ENCODE peak calls at places on chromosomes 11 and 22, in four cellular contexts. L is HepG2, F is H1, X is K562. H is an unnamed sample.

GRCh38 chr11:2528301-2529050 is 83.7 kb downstream of the KCNQ1 start:
- DNase-seq in F (no peak), X (no peak), L (no peak), H (no peak)

GRCh38 chr11:132158091-132158490 is 787.7 kb downstream of the NTM start:
- DNase-seq in F (peak; percentile 64), X (no peak), L (no peak), H (peak; percentile 32)

GRCh38 chr11:3111919-3112690 is 53.0 kb downstream of the OSBPL5 start:
- DNase-seq in L (no peak), X (no peak), F (no peak), H (no peak)

GRCh38 chr22:49413551-49413950 is 414.1 kb downstream of the BRD1 start:
- DNase-seq in X (no peak), L (no peak), F (no peak), H (no peak)

GRCh38 chr22:20545681-20546521 is 38.5 kb downstream of the MED15 start:
- DNase-seq in F (no peak), L (no peak), X (peak; percentile 82), H (no peak)

GRCh38 chr11:7098235-7098832 is 9.5 kb downstream of the RBMXL2 start:
- DNase-seq in L (peak; percentile 49), F (no peak), X (peak; percentile 51), H (peak; percentile 67)

GRCh38 chr22:19480173-19480568 is 451 bp downstream of the CDC45 start:
- DNase-seq in X (no peak), F (no peak), L (peak; percentile 7), H (no peak)

GRCh38 chr11:34603129-34604001 is 17.5 kb upstream of the EHF start:
- DNase-seq in X (peak; percentile 85), F (no peak), L (no peak), H (no peak)

GRCh38 chr11:3169952-3170755 is 5.0 kb upstream of the OSBPL5 start:
- DNase-seq in L (no peak), F (no peak), X (no peak), H (no peak)

GRCh38 chr11:24386551-24387404 is 110.1 kb upstream of the LUZP2 start:
- DNase-seq in L (peak; percentile 12), F (no peak), X (no peak), H (peak; percentile 38)

GRCh38 chr11:60130496-60130895 is 42.0 kb downstream of the MS4A2 start:
- DNase-seq in L (peak; percentile 55), X (peak; percentile 34), F (no peak), H (peak; percentile 86)

GRCh38 chr11:10076458-10077141 is 217.4 kb downstream of the SBF2 start:
- DNase-seq in X (peak; percentile 62), F (peak; percentile 84), L (peak; percentile 19), H (peak; percentile 28)

GRCh38 chr11:69444381-69445130 is 36.9 kb upstream of the LINC01488 start:
- DNase-seq in L (peak; percentile 21), X (peak; percentile 85), F (peak; percentile 74), H (no peak)

GRCh38 chr11:77725433-77725832 is 87.8 kb upstream of the CLNS1A start:
- DNase-seq in F (no peak), X (no peak), L (no peak), H (no peak)

GRCh38 chr11:125945011-125945796 is 640 bp upstream of the VSIG10L2 start:
- DNase-seq in X (no peak), F (no peak), L (no peak), H (no peak)

GRCh38 chr11:100805509-100806199 is 118.6 kb downstream of the ARHGAP42 start:
- DNase-seq in X (no peak), L (no peak), F (no peak), H (no peak)

GRCh38 chr11:107071129-107071528 is 52.9 kb upstream of the GUCY1A2 start:
- DNase-seq in L (no peak), X (no peak), F (no peak), H (no peak)
- TF ChIP-seq JUN in L (no peak), X (no peak), F (no peak), H (no peak)

GRCh38 chr11:36016263-36016662 is 72.4 kb downstream of the LDLRAD3 start:
- DNase-seq in L (no peak), F (no peak), X (no peak), H (no peak)

GRCh38 chr11:36013950-36014349 is 70.1 kb downstream of the LDLRAD3 start:
- DNase-seq in X (no peak), L (no peak), F (no peak), H (no peak)

GRCh38 chr11:36014499-36014898 is 70.6 kb downstream of the LDLRAD3 start:
- DNase-seq in F (no peak), L (no peak), X (no peak), H (no peak)

GRCh38 chr11:36015806-36016205 is 71.9 kb downstream of the LDLRAD3 start:
- DNase-seq in F (no peak), L (no peak), X (no peak), H (no peak)

DNA sequence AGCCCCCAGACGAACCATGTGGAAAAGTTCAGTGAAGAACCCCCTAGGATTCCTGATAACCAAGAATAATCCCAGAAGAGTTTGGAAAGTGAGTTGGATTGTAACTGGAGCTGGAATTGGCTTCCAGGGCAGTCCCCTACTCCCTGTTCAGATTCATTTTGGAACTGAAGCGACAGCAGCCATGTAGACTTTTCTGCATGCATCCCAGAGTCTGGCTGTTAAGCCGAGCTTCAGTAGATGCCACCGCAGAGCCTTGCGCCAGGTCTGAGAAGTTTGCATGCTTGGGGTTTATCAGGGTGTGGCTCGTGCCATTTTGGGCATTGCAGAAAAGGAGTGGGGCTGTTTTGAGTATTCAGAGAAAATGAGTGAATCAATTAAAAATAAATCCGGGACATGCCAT is 71.0 kb downstream of the LDLRAD3 start:
- DNase-seq in X (no peak), L (no peak), F (no peak), H (no peak)
- TF ChIP-seq EZH2 in X (no peak), L (no peak), F (no peak), H (no peak)

GRCh38 chr11:65557280-65558001 is 718 bp downstream of the LTBP3 start:
- DNase-seq in F (no peak), L (peak; percentile 63), X (peak; percentile 65), H (peak; percentile 23)

GRCh38 chr11:65554057-65554818 is 3.9 kb downstream of the LTBP3 start:
- DNase-seq in L (no peak), X (no peak), F (no peak), H (no peak)

GRCh38 chr11:65556470-65557279 is 1.5 kb downstream of the LTBP3 start:
- DNase-seq in F (no peak), L (no peak), X (no peak), H (peak; percentile 29)

GRCh38 chr11:65554842-65555395 is 3.2 kb downstream of the LTBP3 start:
- DNase-seq in F (no peak), X (no peak), L (no peak), H (no peak)

GRCh38 chr11:65555693-65556231 is 2.4 kb downstream of the LTBP3 start:
- DNase-seq in L (peak; percentile 83), F (no peak), X (peak; percentile 54), H (peak; percentile 71)
- TF ChIP-seq JUN in L (no peak), F (no peak), X (no peak), H (peak; percentile 7)

GRCh38 chr11:64291746-64292457 is 800 bp downstream of the KCNK4 start:
- DNase-seq in F (no peak), L (no peak), X (no peak), H (no peak)
- TF ChIP-seq EZH2 in F (peak; percentile 86), L (no peak), X (no peak), H (peak; percentile 99)

GRCh38 chr22:28438183-28438778 is 241.4 kb downstream of the TTC28 start:
- DNase-seq in X (no peak), L (no peak), F (no peak), H (no peak)
- TF ChIP-seq JUN in X (no peak), L (no peak), F (no peak), H (no peak)

GRCh38 chr11:30583505-30584280 is 2.5 kb downstream of the MPPED2 start:
- DNase-seq in F (peak; percentile 57), X (no peak), L (no peak), H (no peak)
- TF ChIP-seq EZH2 in F (no peak), X (no peak), L (no peak), H (no peak)

DNA sequence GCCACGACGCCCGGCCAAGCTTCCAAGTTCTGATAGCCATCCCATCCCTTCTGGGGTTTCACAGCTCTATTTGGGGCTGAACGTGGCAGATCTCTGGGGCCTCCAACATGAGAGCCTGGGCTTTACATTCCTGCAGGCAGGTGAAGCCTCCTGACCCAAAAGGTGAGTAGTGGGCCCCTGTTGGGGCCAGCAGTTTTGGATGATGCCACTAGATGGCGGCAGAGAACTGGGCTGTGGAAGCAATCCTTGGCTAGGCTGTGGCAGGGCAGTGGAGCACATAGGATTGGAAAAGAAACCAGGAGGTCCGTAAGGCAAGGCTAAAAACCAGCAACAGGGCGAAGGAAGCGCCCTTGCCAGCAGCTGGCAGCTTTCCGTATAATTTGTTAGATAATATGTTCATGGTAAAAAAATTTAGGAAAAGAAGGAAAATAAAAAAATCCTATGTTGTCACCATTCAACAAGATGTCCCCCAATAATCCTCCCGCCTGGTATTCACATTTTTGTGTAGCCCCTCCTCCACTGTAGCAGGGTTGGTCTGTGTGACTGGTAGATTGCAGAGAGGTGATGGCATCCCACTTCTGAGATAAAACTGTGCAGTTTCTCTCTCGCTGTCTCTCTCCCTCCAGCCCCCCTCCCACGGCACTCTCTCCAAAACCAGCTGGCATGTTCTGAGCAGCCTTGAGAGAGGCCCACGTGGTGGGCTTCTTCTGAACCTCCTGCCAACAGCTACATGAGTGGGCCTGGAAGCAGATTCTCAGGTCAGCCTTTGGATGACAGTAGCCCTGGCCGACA is 43.6 kb upstream of the OR4B1 start:
- DNase-seq in X (peak; percentile 79), L (peak; percentile 43), F (peak; percentile 94), H (peak; percentile 52)
- TF ChIP-seq JUN in X (no peak), L (no peak), F (no peak), H (no peak)

GRCh38 chr22:48102581-48102980 is 1340.1 kb downstream of the TBC1D22A start:
- DNase-seq in L (no peak), F (no peak), X (no peak), H (no peak)
- TF ChIP-seq EZH2 in L (no peak), F (no peak), X (no peak), H (no peak)